ENCODE peak calls at places on chromosome 1, in five cellular contexts. A is ascending aorta, P is PC-9, T is H1, X is astrocyte. J is an unnamed sample. For H3K36me3, the result is how much of the 10 kb centered on the place peaks cover.

GRCh38 chr1:58727363-58727762 is 27.5 kb upstream of the MYSM1 start:
- DNase-seq in A (no peak), P (peak), T (no peak), X (peak), J (no peak)

GRCh38 chr1:32125313-32125712 is 17.5 kb downstream of the KPNA6 start:
- DNase-seq in A (no peak), P (no peak), T (no peak), X (no peak), J (no peak)

GRCh38 chr1:111618953-111619634 is 495 bp upstream of the RAP1A start:
- DNase-seq in A (no peak), P (no peak), T (no peak), X (no peak), J (no peak)

GRCh38 chr1:202145325-202146140 is 996 bp upstream of the ARL8A start:
- DNase-seq in A (no peak), P (no peak), T (no peak), X (no peak), J (peak)

GRCh38 chr1:8239306-8240023 is 78.4 kb upstream of the SLC45A1 start:
- DNase-seq in A (no peak), P (peak), T (peak), X (peak), J (no peak)

GRCh38 chr1:166133276-166133841 is 33.4 kb downstream of the FAM78B start:
- DNase-seq in A (no peak), P (no peak), T (no peak), X (no peak), J (no peak)

GRCh38 chr1:236421850-236422516 is 27.9 kb downstream of the EDARADD start:
- DNase-seq in A (no peak), P (no peak), T (no peak), X (no peak), J (no peak)

GRCh38 chr1:92411511-92411910 is 75.2 kb downstream of the GFI1 start:
- DNase-seq in A (no peak), P (no peak), T (no peak), X (peak), J (no peak)

GRCh38 chr1:36665478-36666080 is 182.9 kb upstream of the CSF3R start:
- DNase-seq in A (no peak), P (no peak), T (no peak), X (no peak), J (no peak)

GRCh38 chr1:245260116-245260882 is 105.5 kb downstream of the KIF26B start:
- DNase-seq in A (no peak), P (no peak), T (peak), X (no peak), J (no peak)

GRCh38 chr1:38852780-38853179 is 6.8 kb downstream of the RRAGC start:
- DNase-seq in A (no peak), P (no peak), T (no peak), X (no peak), J (peak)

GRCh38 chr1:2229921-2230700 is 2.0 kb downstream of the SKI start:
- DNase-seq in A (no peak), P (no peak), T (peak), X (peak), J (no peak)

GRCh38 chr1:26832249-26832960 is 5.9 kb downstream of the ZDHHC18 start:
- DNase-seq in A (no peak), P (no peak), T (no peak), X (no peak), J (no peak)

GRCh38 chr1:218829143-218829542 is 344.5 kb upstream of the LYPLAL1 start:
- DNase-seq in A (no peak), P (no peak), T (no peak), X (peak), J (no peak)

GRCh38 chr1:109764561-109765482 is 1.1 kb upstream of the EPS8L3 start:
- DNase-seq in A (peak), P (no peak), T (no peak), X (no peak), J (no peak)

GRCh38 chr1:1602321-1602931 is 2.5 kb upstream of the FNDC10 start:
- DNase-seq in A (no peak), P (no peak), T (no peak), X (no peak), J (no peak)

GRCh38 chr1:25020851-25021585 is 90.9 kb upstream of the RUNX3 start:
- DNase-seq in A (no peak), P (no peak), T (no peak), X (no peak), J (peak)

GRCh38 chr1:55288245-55288644 is 73.1 kb upstream of the USP24 start:
- DNase-seq in A (no peak), P (no peak), T (no peak), X (no peak), J (peak)

GRCh38 chr1:200895448-200895799 is 724 bp downstream of the INAVA start:
- DNase-seq in A (no peak), P (peak), T (no peak), X (no peak), J (no peak)

GRCh38 chr1:94012686-94013330 is 103.6 kb upstream of the GCLM start:
- DNase-seq in A (no peak), P (no peak), T (peak), X (no peak), J (no peak)

GRCh38 chr1:8259498-8260290 is 58.2 kb upstream of the SLC45A1 start:
- DNase-seq in A (no peak), P (peak), T (no peak), X (peak), J (no peak)

GRCh38 chr1:222276062-222276461 is 271.8 kb downstream of the HHIPL2 start:
- DNase-seq in A (no peak), P (no peak), T (no peak), X (no peak), J (no peak)

GRCh38 chr1:220391426-220391825 is 119.2 kb upstream of the RAB3GAP2 start:
- DNase-seq in A (no peak), P (peak), T (no peak), X (no peak), J (no peak)

GRCh38 chr1:27382950-27383627 is at the start of gene CD164L2:
- DNase-seq in A (no peak), P (no peak), T (peak), X (no peak), J (no peak)

GRCh38 chr1:222464841-222465210 is 83.1 kb downstream of the HHIPL2 start:
- DNase-seq in A (no peak), P (peak), T (peak), X (peak), J (no peak)

GRCh38 chr1:227924838-227925574 is 22.7 kb downstream of the WNT9A start:
- DNase-seq in A (no peak), P (no peak), T (no peak), X (no peak), J (no peak)

DNA sequence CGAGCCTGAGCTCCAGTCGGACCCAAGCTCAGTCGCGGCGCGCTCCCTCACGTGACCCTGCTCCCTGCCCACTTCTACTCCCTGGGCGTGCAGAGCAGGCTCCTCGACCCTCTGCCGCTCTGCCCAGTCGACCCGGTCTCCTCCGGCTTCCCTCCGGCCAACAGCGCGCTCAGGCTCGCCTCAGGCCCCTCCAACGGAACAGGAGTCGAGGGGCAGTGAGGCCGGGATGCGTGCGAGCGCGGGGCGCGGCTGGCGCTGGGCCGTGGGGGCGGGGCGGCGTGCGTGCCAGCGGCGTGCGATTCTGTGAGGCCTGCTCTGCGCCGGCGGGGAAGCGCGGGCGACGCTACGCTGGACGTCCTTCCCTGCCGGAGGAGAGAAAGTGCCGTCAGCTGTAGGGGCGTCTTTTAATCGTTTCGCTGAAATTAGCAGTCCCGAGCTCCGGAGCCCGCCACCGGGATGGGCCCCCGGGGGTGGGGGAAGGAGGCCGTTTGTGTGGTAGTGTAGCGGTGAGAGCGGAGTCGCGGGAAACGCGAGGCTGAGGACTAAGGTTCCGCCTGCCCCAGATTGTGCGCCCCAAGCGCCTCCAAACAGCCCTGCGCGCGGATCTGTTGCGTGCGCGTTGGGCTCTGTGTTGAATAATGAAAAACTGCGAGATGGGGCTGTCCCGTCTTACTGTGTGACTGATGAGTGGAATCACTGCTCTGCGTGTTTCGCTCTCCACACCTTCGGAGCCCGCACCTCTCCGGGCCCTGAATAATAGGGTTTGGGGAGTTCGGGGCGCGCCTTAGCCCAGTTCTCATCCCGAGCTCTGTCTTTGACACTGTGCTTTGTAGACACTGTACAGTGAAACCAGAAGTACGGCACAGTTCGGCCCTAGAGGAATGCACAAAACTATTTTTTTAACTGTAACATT is at the start of gene ACBD6:
- DNase-seq in A (peak), P (peak), T (peak), X (peak), J (peak)
- TF ChIP-seq CTCF in A (peak), P (peak), T (peak), X (no peak), J (peak)

DNA sequence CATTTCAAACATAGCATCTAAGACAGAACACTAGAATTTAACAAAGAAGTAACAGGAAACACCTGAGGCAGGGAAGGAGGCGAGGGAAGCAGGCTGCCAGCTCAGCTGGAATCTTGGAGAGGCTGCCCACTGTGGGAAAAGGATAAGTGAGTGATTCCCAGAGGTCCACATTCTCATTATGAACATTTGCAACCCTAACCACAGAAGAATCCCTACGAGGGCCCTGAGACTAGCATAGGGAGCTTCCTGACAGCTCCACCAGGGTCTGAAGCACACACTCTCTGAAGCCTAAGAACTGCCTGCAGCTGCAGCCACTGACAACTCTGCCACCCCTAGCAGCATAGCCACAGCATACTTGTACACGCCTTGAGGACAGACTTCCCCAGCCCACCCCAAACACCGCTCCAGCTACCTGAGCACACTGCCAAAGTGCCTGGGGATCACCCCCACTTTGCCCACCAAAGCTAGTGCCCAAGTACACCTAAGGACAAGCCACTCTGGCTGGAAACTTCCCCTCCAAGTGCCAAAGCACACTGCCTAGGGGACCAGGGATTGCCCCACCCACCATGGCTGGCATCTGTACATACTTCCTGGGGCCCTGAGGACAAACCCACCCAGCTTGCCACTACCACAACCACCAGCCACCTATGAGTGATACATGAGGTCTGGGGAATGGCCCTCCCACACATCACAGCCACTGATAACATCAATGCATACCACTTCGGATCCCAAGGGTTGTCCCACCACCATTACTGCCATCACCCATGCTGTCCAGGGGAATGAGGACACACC is 76.6 kb upstream of the GUCA2A start:
- DNase-seq in A (no peak), P (no peak), T (no peak), X (peak), J (no peak)
- H3K36me3 ChIP-seq in A (under half), P (under half), T (under half), X (under half), J (under half)

GRCh38 chr1:114670083-114671010 is 498 bp upstream of the DENND2C start:
- DNase-seq in A (peak), P (peak), T (peak), X (peak), J (peak)

GRCh38 chr1:114671939-114672275 is 2.1 kb upstream of the DENND2C start:
- DNase-seq in A (no peak), P (no peak), T (no peak), X (no peak), J (no peak)

GRCh38 chr1:114668784-114669561 is 876 bp downstream of the DENND2C start:
- DNase-seq in A (no peak), P (peak), T (no peak), X (peak), J (no peak)

GRCh38 chr1:114669562-114670082 is at the start of gene DENND2C:
- DNase-seq in A (no peak), P (no peak), T (no peak), X (no peak), J (no peak)

GRCh38 chr1:114671011-114671938 is 1.4 kb upstream of the DENND2C start:
- DNase-seq in A (no peak), P (peak), T (no peak), X (peak), J (no peak)
- TF ChIP-seq CTCF in A (peak), P (peak), T (no peak), X (peak), J (no peak)

GRCh38 chr1:155179107-155180031 is 5.7 kb downstream of the TRIM46 start:
- DNase-seq in A (no peak), P (no peak), T (no peak), X (no peak), J (no peak)
- H3K36me3 ChIP-seq in A (under half), P (under half), T (under half), X (under half), J (under half)

GRCh38 chr1:153393926-153394325 is 3.1 kb upstream of the S100A8 start:
- DNase-seq in A (no peak), P (peak), T (peak), X (no peak), J (no peak)
- TF ChIP-seq CTCF in A (no peak), P (no peak), T (peak), X (no peak), J (no peak)